ENCODE peak calls at places on chromosomes 7 and 10, in seven cellular contexts. One of them, this sample, is unnamed.

GRCh38 chr7:88040694-88041093 is 106.6 kb downstream of the ADAM22 start:
- DNase-seq in bronchial epithelial cell: no peak
- DNase-seq in foreskin fibroblast: peak
- DNase-seq in A549: no peak
- DNase-seq in PC-3: peak
- DNase-seq in upper lobe of left lung: no peak
- DNase-seq in lung: no peak
- DNase-seq in this sample: no peak

GRCh38 chr7:29563590-29564454 is at the start of gene PRR15:
- DNase-seq in bronchial epithelial cell: peak
- DNase-seq in foreskin fibroblast: peak
- DNase-seq in A549: peak
- DNase-seq in PC-3: peak
- DNase-seq in upper lobe of left lung: peak
- DNase-seq in lung: peak
- DNase-seq in this sample: peak

GRCh38 chr7:20113423-20114027 is 103.7 kb downstream of the MACC1 start:
- DNase-seq in bronchial epithelial cell: no peak
- DNase-seq in foreskin fibroblast: no peak
- DNase-seq in A549: no peak
- DNase-seq in PC-3: no peak
- DNase-seq in upper lobe of left lung: no peak
- DNase-seq in lung: no peak
- DNase-seq in this sample: no peak

GRCh38 chr7:24370541-24370940 is 86.6 kb downstream of the NPY start:
- DNase-seq in bronchial epithelial cell: no peak
- DNase-seq in foreskin fibroblast: no peak
- DNase-seq in A549: no peak
- DNase-seq in PC-3: no peak
- DNase-seq in upper lobe of left lung: no peak
- DNase-seq in lung: no peak
- DNase-seq in this sample: no peak

GRCh38 chr10:128386816-128387604 is 260.8 kb upstream of the MKI67 start:
- DNase-seq in bronchial epithelial cell: no peak
- DNase-seq in foreskin fibroblast: no peak
- DNase-seq in A549: no peak
- DNase-seq in PC-3: no peak
- DNase-seq in upper lobe of left lung: no peak
- DNase-seq in lung: no peak
- DNase-seq in this sample: no peak

GRCh38 chr7:121294448-121294992 is 34.3 kb upstream of the WNT16 start:
- DNase-seq in bronchial epithelial cell: peak
- DNase-seq in foreskin fibroblast: no peak
- DNase-seq in A549: no peak
- DNase-seq in PC-3: no peak
- DNase-seq in upper lobe of left lung: no peak
- DNase-seq in lung: no peak
- DNase-seq in this sample: no peak

GRCh38 chr7:94391716-94392390 is 2.8 kb upstream of the COL1A2 start:
- DNase-seq in bronchial epithelial cell: no peak
- DNase-seq in foreskin fibroblast: peak
- DNase-seq in A549: no peak
- DNase-seq in PC-3: no peak
- DNase-seq in upper lobe of left lung: no peak
- DNase-seq in lung: no peak
- DNase-seq in this sample: no peak

GRCh38 chr10:63866747-63867140 is 345.5 kb downstream of the REEP3 start:
- DNase-seq in bronchial epithelial cell: peak
- DNase-seq in foreskin fibroblast: peak
- DNase-seq in A549: peak
- DNase-seq in PC-3: peak
- DNase-seq in upper lobe of left lung: no peak
- DNase-seq in lung: no peak
- DNase-seq in this sample: no peak

GRCh38 chr7:151539055-151539714 is 19.5 kb upstream of the RHEB start:
- DNase-seq in bronchial epithelial cell: no peak
- DNase-seq in foreskin fibroblast: peak
- DNase-seq in A549: no peak
- DNase-seq in PC-3: no peak
- DNase-seq in upper lobe of left lung: no peak
- DNase-seq in lung: no peak
- DNase-seq in this sample: no peak

GRCh38 chr7:157528785-157529341 is 192.1 kb downstream of the DNAJB6 start:
- DNase-seq in bronchial epithelial cell: no peak
- DNase-seq in foreskin fibroblast: no peak
- DNase-seq in A549: no peak
- DNase-seq in PC-3: no peak
- DNase-seq in upper lobe of left lung: peak
- DNase-seq in lung: no peak
- DNase-seq in this sample: peak

GRCh38 chr7:82615527-82615926 is 171.9 kb upstream of the CACNA2D1 start:
- DNase-seq in bronchial epithelial cell: no peak
- DNase-seq in foreskin fibroblast: no peak
- DNase-seq in A549: no peak
- DNase-seq in PC-3: no peak
- DNase-seq in upper lobe of left lung: peak
- DNase-seq in lung: no peak
- DNase-seq in this sample: no peak

GRCh38 chr10:55897436-55897835 is 463.6 kb downstream of the ZWINT start:
- DNase-seq in bronchial epithelial cell: no peak
- DNase-seq in foreskin fibroblast: no peak
- DNase-seq in A549: no peak
- DNase-seq in PC-3: no peak
- DNase-seq in upper lobe of left lung: no peak
- DNase-seq in lung: no peak
- DNase-seq in this sample: no peak

GRCh38 chr10:106780593-106781088 is 383.9 kb downstream of the SORCS1 start:
- DNase-seq in bronchial epithelial cell: no peak
- DNase-seq in foreskin fibroblast: no peak
- DNase-seq in A549: no peak
- DNase-seq in PC-3: no peak
- DNase-seq in upper lobe of left lung: no peak
- DNase-seq in lung: no peak
- DNase-seq in this sample: no peak

GRCh38 chr10:58351616-58352578 is 17.1 kb downstream of the UBE2D1 start:
- DNase-seq in bronchial epithelial cell: no peak
- DNase-seq in foreskin fibroblast: no peak
- DNase-seq in A549: no peak
- DNase-seq in PC-3: peak
- DNase-seq in upper lobe of left lung: no peak
- DNase-seq in lung: no peak
- DNase-seq in this sample: no peak

GRCh38 chr7:135175931-135176330 is 5.4 kb upstream of the CYREN start:
- DNase-seq in bronchial epithelial cell: no peak
- DNase-seq in foreskin fibroblast: no peak
- DNase-seq in A549: no peak
- DNase-seq in PC-3: no peak
- DNase-seq in upper lobe of left lung: no peak
- DNase-seq in lung: no peak
- DNase-seq in this sample: no peak

GRCh38 chr7:44633254-44634186 is 27.1 kb downstream of the OGDH start:
- DNase-seq in bronchial epithelial cell: peak
- DNase-seq in foreskin fibroblast: peak
- DNase-seq in A549: no peak
- DNase-seq in PC-3: peak
- DNase-seq in upper lobe of left lung: peak
- DNase-seq in lung: peak
- DNase-seq in this sample: no peak

GRCh38 chr10:89283988-89284475 is 17.8 kb upstream of the IFIT2 start:
- DNase-seq in bronchial epithelial cell: peak
- DNase-seq in foreskin fibroblast: peak
- DNase-seq in A549: peak
- DNase-seq in PC-3: peak
- DNase-seq in upper lobe of left lung: no peak
- DNase-seq in lung: peak
- DNase-seq in this sample: no peak

GRCh38 chr7:25735674-25736242 is 416.2 kb upstream of the NFE2L3 start:
- DNase-seq in bronchial epithelial cell: no peak
- DNase-seq in foreskin fibroblast: no peak
- DNase-seq in A549: no peak
- DNase-seq in PC-3: no peak
- DNase-seq in upper lobe of left lung: no peak
- DNase-seq in lung: no peak
- DNase-seq in this sample: no peak

GRCh38 chr10:86579883-86580548 is 58.4 kb upstream of the WAPL start:
- DNase-seq in bronchial epithelial cell: no peak
- DNase-seq in foreskin fibroblast: no peak
- DNase-seq in A549: no peak
- DNase-seq in PC-3: no peak
- DNase-seq in upper lobe of left lung: no peak
- DNase-seq in lung: no peak
- DNase-seq in this sample: no peak

GRCh38 chr10:70441161-70441876 is at the start of gene NODAL:
- DNase-seq in bronchial epithelial cell: no peak
- DNase-seq in foreskin fibroblast: no peak
- DNase-seq in A549: no peak
- DNase-seq in PC-3: no peak
- DNase-seq in upper lobe of left lung: no peak
- DNase-seq in lung: no peak
- DNase-seq in this sample: no peak

GRCh38 chr7:118573065-118573464 is 348.6 kb downstream of the ANKRD7 start:
- DNase-seq in bronchial epithelial cell: no peak
- DNase-seq in foreskin fibroblast: no peak
- DNase-seq in A549: no peak
- DNase-seq in PC-3: no peak
- DNase-seq in upper lobe of left lung: no peak
- DNase-seq in lung: no peak
- DNase-seq in this sample: no peak

GRCh38 chr7:84535584-84536255 is 341.1 kb upstream of the SEMA3A start:
- DNase-seq in bronchial epithelial cell: no peak
- DNase-seq in foreskin fibroblast: no peak
- DNase-seq in A549: peak
- DNase-seq in PC-3: no peak
- DNase-seq in upper lobe of left lung: no peak
- DNase-seq in lung: no peak
- DNase-seq in this sample: no peak

GRCh38 chr10:117429644-117430043 is 54.4 kb upstream of the PDZD8 start:
- DNase-seq in bronchial epithelial cell: no peak
- DNase-seq in foreskin fibroblast: peak
- DNase-seq in A549: no peak
- DNase-seq in PC-3: no peak
- DNase-seq in upper lobe of left lung: no peak
- DNase-seq in lung: no peak
- DNase-seq in this sample: no peak

GRCh38 chr10:62180677-62181076 is 88.0 kb downstream of the RTKN2 start:
- DNase-seq in bronchial epithelial cell: no peak
- DNase-seq in foreskin fibroblast: no peak
- DNase-seq in A549: no peak
- DNase-seq in PC-3: no peak
- DNase-seq in upper lobe of left lung: no peak
- DNase-seq in lung: no peak
- DNase-seq in this sample: no peak

GRCh38 chr10:30133198-30133597 is 73.8 kb upstream of the JCAD start:
- DNase-seq in bronchial epithelial cell: no peak
- DNase-seq in foreskin fibroblast: no peak
- DNase-seq in A549: no peak
- DNase-seq in PC-3: no peak
- DNase-seq in upper lobe of left lung: no peak
- DNase-seq in lung: no peak
- DNase-seq in this sample: no peak

GRCh38 chr10:110491346-110491745 is 6.4 kb upstream of the DUSP5 start:
- DNase-seq in bronchial epithelial cell: no peak
- DNase-seq in foreskin fibroblast: peak
- DNase-seq in A549: peak
- DNase-seq in PC-3: peak
- DNase-seq in upper lobe of left lung: no peak
- DNase-seq in lung: no peak
- DNase-seq in this sample: no peak

GRCh38 chr10:92074126-92074887 is 150.7 kb downstream of the BTAF1 start:
- DNase-seq in bronchial epithelial cell: peak
- DNase-seq in foreskin fibroblast: peak
- DNase-seq in A549: no peak
- DNase-seq in PC-3: peak
- DNase-seq in upper lobe of left lung: no peak
- DNase-seq in lung: no peak
- DNase-seq in this sample: no peak
- TF ChIP-seq CTCF in bronchial epithelial cell: no peak
- TF ChIP-seq CTCF in foreskin fibroblast: no peak
- TF ChIP-seq CTCF in A549: peak
- TF ChIP-seq CTCF in PC-3: peak
- TF ChIP-seq CTCF in upper lobe of left lung: no peak
- TF ChIP-seq CTCF in lung: no peak
- TF ChIP-seq CTCF in this sample: peak

GRCh38 chr10:90450797-90451196 is 407.0 kb downstream of the HTR7 start:
- DNase-seq in bronchial epithelial cell: no peak
- DNase-seq in foreskin fibroblast: no peak
- DNase-seq in A549: no peak
- DNase-seq in PC-3: peak
- DNase-seq in upper lobe of left lung: no peak
- DNase-seq in lung: no peak
- DNase-seq in this sample: no peak
- TF ChIP-seq CTCF in bronchial epithelial cell: no peak
- TF ChIP-seq CTCF in foreskin fibroblast: no peak
- TF ChIP-seq CTCF in A549: no peak
- TF ChIP-seq CTCF in PC-3: no peak
- TF ChIP-seq CTCF in upper lobe of left lung: no peak
- TF ChIP-seq CTCF in lung: no peak
- TF ChIP-seq CTCF in this sample: no peak

GRCh38 chr7:155011081-155011480 is 8.2 kb upstream of the PAXIP1 start:
- DNase-seq in bronchial epithelial cell: no peak
- DNase-seq in foreskin fibroblast: no peak
- DNase-seq in A549: no peak
- DNase-seq in PC-3: peak
- DNase-seq in upper lobe of left lung: no peak
- DNase-seq in lung: no peak
- DNase-seq in this sample: no peak

GRCh38 chr7:155007947-155008346 is 5.0 kb upstream of the PAXIP1 start:
- DNase-seq in bronchial epithelial cell: no peak
- DNase-seq in foreskin fibroblast: peak
- DNase-seq in A549: peak
- DNase-seq in PC-3: no peak
- DNase-seq in upper lobe of left lung: no peak
- DNase-seq in lung: no peak
- DNase-seq in this sample: no peak

DNA sequence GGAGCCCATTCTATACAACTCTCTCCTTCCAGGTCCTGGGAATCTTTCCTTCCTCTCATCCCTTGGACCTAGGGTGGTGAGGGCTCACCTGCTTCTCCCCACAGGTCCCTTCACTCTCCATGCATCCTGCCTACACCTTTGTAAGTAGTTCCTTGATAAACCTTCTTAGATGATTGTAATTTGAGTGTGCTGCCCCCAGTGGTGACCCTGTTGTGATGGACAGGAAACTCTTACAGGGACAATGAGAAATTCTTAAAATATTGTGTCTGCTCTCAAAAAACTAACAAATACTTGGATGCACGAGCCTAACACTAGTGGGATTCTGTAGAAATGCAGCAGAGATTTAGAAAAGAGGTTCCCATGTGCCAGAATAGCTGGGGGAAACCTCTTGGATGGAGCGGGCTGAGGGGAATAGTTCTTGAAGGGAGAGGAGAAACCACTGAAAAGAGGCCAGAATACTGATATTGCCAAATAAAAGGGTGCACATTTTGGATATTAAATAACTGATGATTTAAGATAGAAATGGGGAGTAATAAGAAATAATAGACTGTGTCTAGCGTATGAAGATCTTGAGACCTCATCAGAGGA is 6.7 kb upstream of the PAXIP1 start:
- DNase-seq in bronchial epithelial cell: peak
- DNase-seq in foreskin fibroblast: peak
- DNase-seq in A549: peak
- DNase-seq in PC-3: peak
- DNase-seq in upper lobe of left lung: no peak
- DNase-seq in lung: no peak
- DNase-seq in this sample: no peak
- TF ChIP-seq CTCF in bronchial epithelial cell: peak
- TF ChIP-seq CTCF in foreskin fibroblast: peak
- TF ChIP-seq CTCF in A549: peak
- TF ChIP-seq CTCF in PC-3: peak
- TF ChIP-seq CTCF in upper lobe of left lung: no peak
- TF ChIP-seq CTCF in lung: no peak
- TF ChIP-seq CTCF in this sample: peak

GRCh38 chr7:768881-769504 is 41.9 kb upstream of the PRKAR1B start:
- DNase-seq in bronchial epithelial cell: no peak
- DNase-seq in foreskin fibroblast: no peak
- DNase-seq in A549: no peak
- DNase-seq in PC-3: no peak
- DNase-seq in upper lobe of left lung: no peak
- DNase-seq in lung: no peak
- DNase-seq in this sample: no peak
- TF ChIP-seq CTCF in bronchial epithelial cell: no peak
- TF ChIP-seq CTCF in foreskin fibroblast: no peak
- TF ChIP-seq CTCF in A549: no peak
- TF ChIP-seq CTCF in PC-3: no peak
- TF ChIP-seq CTCF in upper lobe of left lung: no peak
- TF ChIP-seq CTCF in lung: no peak
- TF ChIP-seq CTCF in this sample: peak